ENCODE peak calls at places on chromosomes 4 and X, in four cellular contexts. A, E, K and N are unnamed samples.
A peak's percentile ranks its signal among the peaks of the same experiment; 100 is the strongest.

GRCh38 chrX:37646254-37646653 is 39.3 kb upstream of the XK start:
- DNase-seq in A (no peak), E (no peak), K (peak; percentile 12), N (no peak)

GRCh38 chr4:17173300-17173699 is 274.9 kb upstream of the LDB2 start:
- DNase-seq in A (no peak), E (no peak), K (peak; percentile 92), N (no peak)

GRCh38 chrX:6851140-6851539 is 296.4 kb upstream of the STS start:
- DNase-seq in A (no peak), E (no peak), K (no peak), N (no peak)

GRCh38 chr4:15894923-15895411 is 43.6 kb downstream of the FGFBP1 start:
- DNase-seq in A (no peak), E (no peak), K (no peak), N (no peak)

GRCh38 chr4:105150511-105150910 is 3.8 kb downstream of the TET2 start:
- DNase-seq in A (no peak), E (no peak), K (no peak), N (no peak)

GRCh38 chr4:86594559-86595425 is 677 bp downstream of the PTPN13 start:
- DNase-seq in A (no peak), E (no peak), K (peak; percentile 78), N (peak; percentile 12)

GRCh38 chrX:115560978-115561604 is at the start of gene PLS3:
- DNase-seq in A (no peak), E (peak; percentile 23), K (peak; percentile 93), N (no peak)

GRCh38 chr4:101205878-101206277 is 141.4 kb downstream of the PPP3CA start:
- DNase-seq in A (peak; percentile 11), E (no peak), K (peak; percentile 24), N (peak; percentile 8)

GRCh38 chrX:39953879-39954278 is 143.9 kb downstream of the BCOR start:
- DNase-seq in A (no peak), E (no peak), K (no peak), N (no peak)

GRCh38 chr4:56310401-56310800 is 76.9 kb downstream of the AASDH start:
- DNase-seq in A (no peak), E (no peak), K (no peak), N (no peak)

GRCh38 chrX:71198066-71198465 is 25.0 kb upstream of the GJB1 start:
- DNase-seq in A (no peak), E (no peak), K (no peak), N (no peak)

GRCh38 chrX:30580641-30581040 is 3.1 kb upstream of the TASL start:
- DNase-seq in A (no peak), E (no peak), K (no peak), N (no peak)

GRCh38 chr4:57053508-57053907 is 56.7 kb downstream of the IGFBP7 start:
- DNase-seq in A (no peak), E (no peak), K (no peak), N (no peak)

GRCh38 chr4:41360214-41360910 is 103.6 kb downstream of the UCHL1 start:
- DNase-seq in A (no peak), E (peak; percentile 80), K (peak; percentile 74), N (no peak)

GRCh38 chr4:336893-337142 is 796 bp upstream of the ZNF141 start:
- DNase-seq in A (no peak), E (no peak), K (peak; percentile 57), N (no peak)

GRCh38 chr4:182969651-182970279 is 52.6 kb upstream of the DCTD start:
- DNase-seq in A (no peak), E (no peak), K (no peak), N (no peak)

GRCh38 chr4:159608434-159608833 is 505.6 kb downstream of the RAPGEF2 start:
- DNase-seq in A (no peak), E (peak; percentile 16), K (no peak), N (no peak)